ENCODE peak calls at places on chromosome 15, in nine cellular contexts. R is IMR-90, D is uterus, A is cardiac muscle cell, Z is lower lobe of right lung, B is tibial artery, V is Panc1, T is neural progenitor cell, I is left ventricle myocardium inferior. F is an unnamed sample.
A peak's percentile ranks its signal among the peaks of the same experiment; 100 is the strongest.

GRCh38 chr15:89192771-89193170 is 28.6 kb downstream of the RLBP1 start:
- DNase-seq in V (no peak), T (no peak), Z (no peak), I (no peak), D (no peak), B (no peak), R (peak; percentile 28), A (peak; percentile 17), F (no peak)

GRCh38 chr15:73287019-73287418 is 81.7 kb downstream of the HCN4 start:
- DNase-seq in V (no peak), I (no peak), B (no peak), A (no peak), R (no peak), T (no peak), Z (no peak), D (no peak), F (no peak)

GRCh38 chr15:26771168-26771916 is 1.5 kb downstream of the GABRB3 start:
- DNase-seq in Z (no peak), V (no peak), T (peak; percentile 94), I (peak; percentile 39), R (no peak), A (peak; percentile 2), B (no peak), D (no peak), F (peak; percentile 55)

GRCh38 chr15:60325905-60326304 is 71.9 kb downstream of the ANXA2 start:
- DNase-seq in T (no peak), B (no peak), R (no peak), I (no peak), A (no peak), V (no peak), Z (no peak), D (no peak), F (no peak)

GRCh38 chr15:90762109-90762508 is 45.0 kb downstream of the BLM start:
- DNase-seq in D (peak; percentile 23), R (peak; percentile 68), V (no peak), Z (peak; percentile 87), B (peak; percentile 87), T (no peak), A (peak; percentile 73), I (peak; percentile 77), F (no peak)

GRCh38 chr15:78064544-78064943 is 13.0 kb downstream of the TBC1D2B start:
- DNase-seq in I (no peak), D (no peak), V (no peak), R (peak; percentile 51), Z (no peak), T (no peak), B (peak; percentile 4), A (peak; percentile 86), F (no peak)

GRCh38 chr15:36371509-36371908 is 207.9 kb upstream of the CDIN1 start:
- DNase-seq in R (peak; percentile 47), A (peak; percentile 5), B (no peak), V (no peak), D (no peak), T (no peak), I (no peak), Z (no peak), F (no peak)

GRCh38 chr15:40246496-40247275 is 7.8 kb downstream of the PAK6 start:
- DNase-seq in T (no peak), B (peak; percentile 43), Z (peak; percentile 32), D (no peak), A (no peak), V (no peak), I (peak; percentile 3), R (no peak), F (no peak)

GRCh38 chr15:41465822-41466421 is 27.8 kb upstream of the ITPKA start:
- DNase-seq in V (peak; percentile 82), I (no peak), D (no peak), R (peak; percentile 74), T (peak; percentile 39), B (no peak), A (peak; percentile 76), Z (no peak), F (no peak)

GRCh38 chr15:91885714-91886265 is 32.3 kb downstream of the SLCO3A1 start:
- DNase-seq in T (peak; percentile 18), A (peak; percentile 13), B (no peak), Z (no peak), I (no peak), D (no peak), R (no peak), V (no peak), F (no peak)

GRCh38 chr15:56817690-56818089 is 84.4 kb upstream of the ZNF280D start:
- DNase-seq in A (no peak), R (no peak), I (no peak), V (no peak), Z (no peak), T (no peak), B (no peak), D (no peak), F (no peak)

GRCh38 chr15:72217216-72217615 is 13.8 kb downstream of the PKM start:
- DNase-seq in Z (no peak), T (no peak), D (no peak), V (no peak), I (no peak), B (no peak), R (no peak), A (no peak), F (no peak)

GRCh38 chr15:24933716-24934115 is 21.1 kb upstream of the SNRPN start:
- DNase-seq in A (no peak), D (no peak), R (no peak), T (no peak), V (no peak), I (no peak), B (no peak), Z (no peak), F (no peak)

GRCh38 chr15:82091636-82092140 is 45.9 kb upstream of the MEX3B start:
- DNase-seq in I (no peak), B (no peak), R (no peak), V (no peak), T (no peak), Z (no peak), D (no peak), A (peak; percentile 11), F (no peak)

GRCh38 chr15:90620379-90621134 is 90.8 kb downstream of the CRTC3 start:
- DNase-seq in A (peak; percentile 16), Z (peak; percentile 58), B (no peak), T (no peak), R (no peak), D (no peak), I (no peak), V (no peak), F (no peak)

GRCh38 chr15:62416535-62416934 is 251.4 kb upstream of the C2CD4B start:
- DNase-seq in V (no peak), B (no peak), D (no peak), R (no peak), I (no peak), A (no peak), T (no peak), Z (no peak), F (no peak)

GRCh38 chr15:40787344-40787841 is 17.6 kb downstream of the C15orf62 start:
- DNase-seq in B (no peak), R (peak; percentile 62), V (no peak), T (no peak), D (no peak), A (peak; percentile 84), I (no peak), Z (peak; percentile 63), F (peak; percentile 84)

GRCh38 chr15:63442080-63442479 is 60.4 kb upstream of the CA12 start:
- DNase-seq in T (no peak), Z (no peak), B (no peak), D (no peak), V (no peak), A (no peak), I (no peak), R (no peak), F (no peak)

GRCh38 chr15:72312605-72313447 is 7.1 kb downstream of the CELF6 start:
- DNase-seq in T (peak; percentile 82), I (peak; percentile 50), V (peak; percentile 39), R (peak; percentile 62), D (peak; percentile 30), A (peak; percentile 80), Z (peak; percentile 67), B (peak; percentile 75), F (peak; percentile 76)

GRCh38 chr15:80480909-80481308 is 76.7 kb downstream of the ARNT2 start:
- DNase-seq in D (peak; percentile 69), A (peak; percentile 97), V (no peak), R (peak; percentile 97), B (peak; percentile 85), Z (no peak), I (peak; percentile 48), T (no peak), F (no peak)

GRCh38 chr15:53830707-53831386 is 71.4 kb upstream of the WDR72 start:
- DNase-seq in D (no peak), T (no peak), A (no peak), Z (no peak), V (no peak), I (no peak), B (no peak), R (no peak), F (no peak)

GRCh38 chr15:95446854-95447253 is 883.6 kb upstream of the NR2F2 start:
- DNase-seq in T (no peak), V (no peak), A (no peak), Z (no peak), I (no peak), D (no peak), R (no peak), B (no peak), F (no peak)

GRCh38 chr15:70055601-70056051 is 42.1 kb downstream of the TLE3 start:
- DNase-seq in V (no peak), R (no peak), Z (peak; percentile 23), I (no peak), T (no peak), B (peak; percentile 60), D (no peak), A (no peak), F (peak; percentile 52)
- TF ChIP-seq CTCF in V (no peak), R (no peak), Z (no peak), I (no peak), T (no peak), B (no peak), D (no peak), A (no peak), F (no peak)

GRCh38 chr15:64685230-64685886 is 90.0 kb downstream of the RBPMS2 start:
- DNase-seq in R (no peak), A (peak; percentile 34), T (no peak), D (no peak), I (no peak), B (no peak), V (no peak), Z (no peak), F (no peak)
- H3K36me3 ChIP-seq in R (peaks cover 71% of the 10 kb centered on the region), A (peaks cover 29% of the 10 kb centered on the region), T (peaks cover 12% of the 10 kb centered on the region), D (no peaks in the 10 kb centered on the region), I (peaks cover 91% of the 10 kb centered on the region), B (peaks cover 48% of the 10 kb centered on the region), V (peaks cover 20% of the 10 kb centered on the region), Z (peaks cover 96% of the 10 kb centered on the region), F (peaks cover 27% of the 10 kb centered on the region)

GRCh38 chr15:43939070-43939469 is 112.3 kb downstream of the WDR76 start:
- DNase-seq in V (no peak), I (no peak), A (peak; percentile 42), R (peak; percentile 33), B (no peak), Z (no peak), D (no peak), T (no peak), F (no peak)
- TF ChIP-seq CTCF in V (peak; percentile 75), I (peak; percentile 30), A (peak; percentile 56), R (peak; percentile 61), B (no peak), Z (peak; percentile 11), D (no peak), T (peak; percentile 55), F (no peak)

DNA sequence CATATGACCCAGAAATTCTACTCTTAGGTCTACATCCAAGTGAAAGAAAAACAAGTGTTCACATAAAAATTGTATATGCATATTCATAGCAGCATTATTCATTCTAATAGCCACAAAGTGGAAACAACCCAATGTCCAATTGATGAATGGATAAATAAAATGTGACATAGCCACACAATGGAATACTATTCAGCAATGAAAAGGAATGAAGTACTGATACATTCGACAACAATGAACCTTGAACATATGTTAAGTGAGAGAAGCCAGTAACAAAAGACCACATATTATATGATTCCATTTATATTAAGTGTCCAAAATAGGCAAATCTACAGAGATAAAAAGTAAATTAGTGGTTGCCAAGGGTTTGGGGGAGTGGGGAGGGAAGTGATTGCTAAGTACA is 70.2 kb upstream of the ACTC1 start:
- DNase-seq in Z (no peak), I (no peak), B (no peak), D (no peak), R (no peak), V (no peak), T (no peak), A (no peak), F (no peak)
- H3K36me3 ChIP-seq in Z (peaks cover 70% of the 10 kb centered on the region), I (peaks cover 91% of the 10 kb centered on the region), B (peaks cover 48% of the 10 kb centered on the region), D (no peaks in the 10 kb centered on the region), R (peaks cover 16% of the 10 kb centered on the region), V (peaks cover 17% of the 10 kb centered on the region), T (peaks cover 17% of the 10 kb centered on the region), A (peaks cover 17% of the 10 kb centered on the region), F (peaks cover 23% of the 10 kb centered on the region)

F was measured in pancreas.